ENCODE peak calls at places on chromosomes 3 and 15, in eight cellular contexts. K is Caco-2, Q is CD14-positive monocyte, R is fibroblast of pulmonary artery, Z is RWPE1, O is GM12865, S is endothelial cell, M is GM12878. P is an unnamed sample.

GRCh38 chr15:43771816-43772215 is 5.0 kb downstream of the ELL3 start:
- DNase-seq in K (no peak), Q (no peak), R (no peak), Z (no peak), O (no peak), S (no peak), M (no peak), P (no peak)

GRCh38 chr15:84736375-84736774 is 12.0 kb upstream of the ZNF592 start:
- DNase-seq in K (no peak), Q (no peak), R (no peak), Z (no peak), O (peak), S (no peak), M (peak), P (peak)

GRCh38 chr3:143972155-143972494 is 502 bp downstream of the DIPK2A start:
- DNase-seq in K (no peak), Q (no peak), R (no peak), Z (no peak), O (no peak), S (peak), M (no peak), P (no peak)

GRCh38 chr3:178847170-178847569 is 224.4 kb downstream of the ZMAT3 start:
- DNase-seq in K (no peak), Q (no peak), R (peak), Z (no peak), O (no peak), S (no peak), M (no peak), P (no peak)

GRCh38 chr3:36560685-36561084 is 180.4 kb downstream of the STAC start:
- DNase-seq in K (no peak), Q (no peak), R (no peak), Z (no peak), O (no peak), S (no peak), M (no peak), P (no peak)

GRCh38 chr3:13040381-13041074 is 32.7 kb downstream of the IQSEC1 start:
- DNase-seq in K (no peak), Q (peak), R (no peak), Z (no peak), O (peak), S (no peak), M (no peak), P (peak)

GRCh38 chr15:99029358-99029871 is 21.8 kb upstream of the PGPEP1L start:
- DNase-seq in K (no peak), Q (no peak), R (no peak), Z (no peak), O (no peak), S (no peak), M (no peak), P (no peak)

GRCh38 chr15:58980351-58980939 is 7.0 kb upstream of the RNF111 start:
- DNase-seq in K (no peak), Q (no peak), R (peak), Z (peak), O (peak), S (no peak), M (no peak), P (peak)

GRCh38 chr15:45611305-45611704 is 23.5 kb upstream of the SQOR start:
- DNase-seq in K (peak), Q (no peak), R (peak), Z (peak), O (peak), S (no peak), M (no peak), P (peak)

GRCh38 chr3:113673593-113673992 is 22.8 kb downstream of the USF3 start:
- DNase-seq in K (no peak), Q (no peak), R (no peak), Z (no peak), O (no peak), S (no peak), M (no peak), P (no peak)

GRCh38 chr3:120364821-120365220 is 15.7 kb upstream of the LRRC58 start:
- DNase-seq in K (no peak), Q (no peak), R (peak), Z (peak), O (no peak), S (no peak), M (no peak), P (no peak)

GRCh38 chr3:40930131-40930538 is 269.2 kb upstream of the CTNNB1 start:
- DNase-seq in K (peak), Q (peak), R (peak), Z (no peak), O (peak), S (no peak), M (no peak), P (no peak)

GRCh38 chr3:48569400-48569799 is 5.8 kb upstream of the UCN2 start:
- DNase-seq in K (no peak), Q (no peak), R (no peak), Z (no peak), O (no peak), S (no peak), M (no peak), P (no peak)

GRCh38 chr15:62344806-62345539 is 179.9 kb upstream of the C2CD4B start:
- DNase-seq in K (peak), Q (no peak), R (peak), Z (peak), O (peak), S (peak), M (peak), P (peak)

GRCh38 chr3:16171009-16171408 is 3.5 kb upstream of the GALNT15 start:
- DNase-seq in K (no peak), Q (no peak), R (no peak), Z (no peak), O (no peak), S (no peak), M (no peak), P (no peak)

GRCh38 chr15:40756938-40757337 is 1.9 kb upstream of the RMDN3 start:
- DNase-seq in K (no peak), Q (no peak), R (no peak), Z (no peak), O (no peak), S (no peak), M (no peak), P (no peak)

GRCh38 chr3:18438586-18438985 is 13.4 kb upstream of the SATB1 start:
- DNase-seq in K (no peak), Q (no peak), R (no peak), Z (no peak), O (no peak), S (no peak), M (no peak), P (no peak)

GRCh38 chr15:76235186-76235826 is 76.0 kb downstream of the ETFA start:
- DNase-seq in K (peak), Q (no peak), R (peak), Z (peak), O (peak), S (no peak), M (no peak), P (peak)

GRCh38 chr3:12049675-12050074 is 45.5 kb downstream of the SYN2 start:
- DNase-seq in K (peak), Q (no peak), R (peak), Z (no peak), O (no peak), S (no peak), M (no peak), P (no peak)

GRCh38 chr3:23594897-23595670 is 210.7 kb upstream of the UBE2E1 start:
- DNase-seq in K (no peak), Q (no peak), R (peak), Z (no peak), O (no peak), S (no peak), M (no peak), P (no peak)

GRCh38 chr3:159605776-159606175 is 382.9 kb upstream of the IL12A start:
- DNase-seq in K (no peak), Q (no peak), R (no peak), Z (no peak), O (no peak), S (no peak), M (no peak), P (no peak)

GRCh38 chr3:71723452-71724170 is 1.6 kb downstream of the EIF4E3 start:
- DNase-seq in K (no peak), Q (no peak), R (no peak), Z (no peak), O (peak), S (no peak), M (no peak), P (peak)

GRCh38 chr3:171873561-171873960 is 30.4 kb downstream of the TMEM212 start:
- DNase-seq in K (no peak), Q (no peak), R (peak), Z (no peak), O (no peak), S (no peak), M (no peak), P (no peak)

GRCh38 chr3:161420746-161421145 is 49.4 kb upstream of the SPTSSB start:
- DNase-seq in K (peak), Q (no peak), R (no peak), Z (peak), O (no peak), S (peak), M (no peak), P (no peak)

GRCh38 chr3:128573160-128573559 is 77.5 kb downstream of the RPN1 start:
- DNase-seq in K (no peak), Q (no peak), R (no peak), Z (no peak), O (no peak), S (no peak), M (no peak), P (no peak)

GRCh38 chr15:97884513-97885131 is 75.9 kb upstream of the ARRDC4 start:
- DNase-seq in K (no peak), Q (no peak), R (no peak), Z (no peak), O (no peak), S (no peak), M (no peak), P (no peak)

DNA sequence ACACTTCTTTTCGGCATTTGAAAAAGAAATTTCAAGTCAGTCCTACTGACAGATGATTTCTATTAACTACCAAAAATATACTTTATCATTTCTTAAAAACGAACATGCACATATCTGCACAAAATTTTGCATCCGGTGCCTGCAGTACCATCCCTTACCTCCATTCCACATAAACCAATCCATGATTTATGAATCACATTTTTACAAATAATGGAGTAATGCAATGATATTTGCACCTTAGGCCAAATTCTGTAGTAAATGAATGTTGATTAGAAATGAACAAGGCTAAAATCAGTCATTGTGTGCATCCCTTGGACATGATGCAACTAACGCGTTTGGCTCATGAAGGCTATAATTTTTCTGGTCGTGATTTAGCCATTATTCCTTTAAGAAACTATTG is 46.5 kb downstream of the ROBO2 start:
- DNase-seq in K (no peak), Q (no peak), R (no peak), Z (no peak), O (no peak), S (no peak), M (no peak), P (no peak)
- TF ChIP-seq CTCF in K (no peak), Q (no peak), R (no peak), Z (no peak), O (no peak), S (no peak), M (no peak), P (no peak)

DNA sequence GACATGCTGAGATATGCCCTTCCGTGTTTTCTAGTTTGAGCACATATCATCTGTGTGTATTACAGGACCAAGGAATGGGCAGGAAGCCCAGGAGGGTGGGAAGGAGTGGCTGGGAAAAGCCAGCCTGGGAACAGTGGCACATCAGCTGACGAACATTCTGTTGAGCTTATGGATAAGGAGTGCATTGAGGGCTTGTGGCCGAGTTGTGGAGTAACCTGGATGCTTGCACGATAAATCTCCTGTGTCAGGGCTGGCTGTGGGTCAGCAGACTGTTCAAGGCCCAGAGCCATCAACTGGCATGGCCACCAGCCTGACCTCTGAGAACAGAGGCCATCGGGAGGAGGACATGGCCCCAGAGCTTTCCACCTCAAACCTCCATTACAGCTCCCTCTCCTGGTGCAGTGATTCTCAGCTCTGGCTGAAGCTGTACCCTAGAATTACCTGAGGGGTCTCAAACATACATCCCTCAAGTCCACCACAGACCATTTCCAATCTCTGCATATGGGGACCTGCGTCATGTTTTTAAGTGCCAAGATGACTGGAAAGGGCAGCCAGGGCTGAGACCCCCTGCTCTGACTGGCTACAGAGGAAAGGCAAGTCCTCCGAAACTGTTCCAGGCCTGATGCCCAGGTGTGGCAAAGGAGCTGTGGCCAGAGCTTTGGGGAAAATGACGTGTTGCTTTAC is 4.8 kb upstream of the VILL start:
- DNase-seq in K (no peak), Q (no peak), R (peak), Z (no peak), O (no peak), S (no peak), M (no peak), P (no peak)
- TF ChIP-seq CTCF in K (no peak), Q (no peak), R (peak), Z (no peak), O (no peak), S (no peak), M (no peak), P (no peak)

DNA sequence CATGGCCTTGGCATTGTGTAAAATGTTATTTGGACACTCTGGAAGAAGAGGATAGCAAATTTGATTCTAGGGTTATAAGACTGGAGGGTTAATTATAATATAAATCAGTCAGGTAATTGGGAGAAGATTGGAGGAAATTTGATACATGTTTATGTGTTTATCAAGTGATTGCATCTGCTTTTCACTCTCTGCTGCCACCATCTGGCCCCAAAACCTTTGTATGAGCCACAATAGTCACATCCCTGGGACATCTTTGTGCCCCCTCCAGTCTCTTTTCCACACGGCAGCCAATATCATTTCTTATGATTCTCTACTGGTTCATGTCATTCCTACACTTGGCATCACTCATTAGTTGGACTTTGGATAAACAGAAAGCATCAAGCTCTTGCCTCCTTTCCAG is 602.2 kb upstream of the SUCLG2 start:
- DNase-seq in K (peak), Q (no peak), R (no peak), Z (no peak), O (peak), S (peak), M (no peak), P (no peak)
- TF ChIP-seq CTCF in K (peak), Q (no peak), R (no peak), Z (peak), O (peak), S (no peak), M (peak), P (peak)

DNA sequence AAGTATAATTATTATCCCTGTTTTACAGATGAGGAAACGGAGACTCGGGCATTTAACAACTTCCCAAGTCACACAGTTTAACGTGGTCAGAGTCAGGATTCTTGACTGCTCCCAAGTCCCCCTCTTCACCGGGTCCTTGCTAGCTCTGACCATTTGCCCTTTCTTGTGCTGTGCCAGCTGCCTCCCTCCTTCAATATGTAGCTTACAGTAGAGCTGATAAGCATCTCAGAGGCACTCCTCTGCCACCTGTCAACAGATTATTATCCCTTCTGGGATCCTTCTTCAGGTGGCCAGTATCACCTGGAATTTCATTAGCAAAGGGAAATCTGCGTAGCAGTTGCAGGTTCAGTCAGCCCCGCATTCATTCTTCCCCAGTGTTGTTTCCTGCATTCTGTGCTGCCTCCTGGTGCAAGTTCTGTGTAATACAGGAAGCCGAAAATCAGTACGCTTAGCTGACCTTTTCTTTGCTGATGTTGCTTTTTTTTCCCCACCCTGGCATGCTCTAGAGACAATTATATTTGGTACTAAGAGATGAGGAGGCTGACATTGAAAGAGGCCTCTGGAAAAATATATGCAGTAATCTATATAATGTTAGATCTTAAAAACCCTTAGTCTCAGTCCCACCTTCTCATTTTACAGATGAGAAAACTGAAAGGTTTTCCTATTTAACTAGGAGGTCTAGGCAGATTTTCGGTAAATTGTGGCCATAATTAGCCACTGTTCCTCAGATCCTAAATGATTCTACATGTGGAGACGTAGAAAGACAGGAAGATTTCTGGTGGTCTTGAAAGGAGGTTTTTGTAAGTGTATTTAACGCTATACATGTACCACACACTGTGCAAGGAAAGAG is 24.8 kb downstream of the TMOD2 start:
- DNase-seq in K (peak), Q (no peak), R (peak), Z (peak), O (peak), S (peak), M (peak), P (peak)
- TF ChIP-seq CTCF in K (peak), Q (peak), R (peak), Z (no peak), O (peak), S (peak), M (peak), P (peak)

GRCh38 chr3:149465351-149465883 is 9.1 kb upstream of the TM4SF4 start:
- DNase-seq in K (no peak), Q (no peak), R (no peak), Z (no peak), O (no peak), S (no peak), M (no peak), P (no peak)
- TF ChIP-seq CTCF in K (no peak), Q (no peak), R (no peak), Z (no peak), O (no peak), S (no peak), M (no peak), P (no peak)

GRCh38 chr3:141380279-141380678 is 12.0 kb downstream of the ZBTB38 start:
- DNase-seq in K (no peak), Q (no peak), R (no peak), Z (no peak), O (peak), S (no peak), M (no peak), P (no peak)
- TF ChIP-seq CTCF in K (no peak), Q (no peak), R (no peak), Z (no peak), O (no peak), S (no peak), M (no peak), P (no peak)

DNA sequence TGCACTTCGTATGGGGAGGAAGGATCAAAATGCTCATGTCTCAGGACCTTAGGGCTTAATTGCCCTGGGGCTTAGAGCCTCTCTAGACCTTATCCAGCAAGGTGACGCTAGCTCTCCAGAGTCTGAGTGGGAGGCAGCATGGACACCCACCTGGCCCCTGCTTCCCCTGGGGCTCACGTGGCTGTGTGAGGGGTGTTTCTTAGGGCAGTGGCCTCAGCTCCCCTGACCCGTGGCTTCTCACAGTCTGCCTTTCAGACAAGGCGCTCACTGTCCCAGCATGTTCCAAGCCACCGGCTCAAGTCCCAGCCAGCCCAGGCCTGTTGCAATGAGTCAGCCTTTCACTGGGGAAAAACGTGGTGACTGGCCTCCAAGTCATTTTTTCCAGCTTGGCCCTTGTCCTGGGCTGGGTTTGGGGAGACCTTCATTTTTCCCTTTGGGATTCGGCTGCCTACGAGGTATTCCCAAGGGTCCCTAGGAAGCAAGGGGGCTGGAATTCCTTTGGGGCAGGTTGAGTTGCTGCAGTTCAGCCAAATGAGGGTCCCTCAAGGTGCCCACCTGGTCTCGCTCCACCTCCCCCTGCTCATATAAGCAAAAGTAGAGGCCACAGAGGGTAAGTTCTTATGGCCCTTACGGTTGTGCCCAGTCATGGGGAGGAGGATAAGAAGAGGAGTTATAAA is 15.7 kb downstream of the BHLHE40 start:
- DNase-seq in K (no peak), Q (peak), R (peak), Z (peak), O (peak), S (no peak), M (no peak), P (no peak)
- TF ChIP-seq CTCF in K (no peak), Q (no peak), R (no peak), Z (no peak), O (no peak), S (no peak), M (no peak), P (no peak)

DNA sequence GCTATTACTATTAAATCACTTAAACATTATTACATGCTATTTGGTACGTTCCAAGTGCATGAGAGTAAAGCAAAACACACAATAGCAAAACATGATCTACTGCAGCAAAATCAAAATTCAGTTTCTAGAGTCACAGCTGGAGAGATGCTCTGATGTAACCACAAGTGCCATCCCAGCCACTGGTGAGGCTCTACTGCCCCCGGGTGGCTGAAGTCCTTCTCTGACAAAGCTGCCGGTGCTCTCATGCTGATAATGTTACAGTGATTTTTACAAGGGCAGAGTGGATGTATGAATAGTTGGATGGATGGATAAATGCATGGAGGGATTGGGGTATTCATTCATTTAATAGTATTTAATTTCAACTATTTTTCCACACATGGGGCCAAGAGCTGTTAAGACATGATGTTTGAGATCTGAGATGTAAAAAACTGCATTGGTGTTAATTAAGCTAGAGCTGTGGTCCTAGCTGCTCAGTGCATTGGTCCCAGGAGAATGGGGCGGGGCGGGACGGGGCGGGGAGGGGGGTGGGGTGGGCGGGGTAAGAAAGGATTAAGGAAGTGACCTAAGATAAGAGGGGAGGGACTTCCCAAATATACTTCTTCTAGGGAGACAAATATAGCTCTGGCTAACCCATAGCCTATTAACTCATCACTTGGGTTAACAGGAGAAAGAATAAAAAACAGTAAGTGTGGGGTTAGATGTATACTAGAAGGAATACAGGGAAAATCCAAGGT is 5.3 kb upstream of the SPESP1 start:
- DNase-seq in K (peak), Q (peak), R (peak), Z (peak), O (peak), S (peak), M (peak), P (peak)
- TF ChIP-seq CTCF in K (peak), Q (peak), R (peak), Z (peak), O (peak), S (peak), M (peak), P (peak)

GRCh38 chr3:131658115-131658514 is 155.3 kb upstream of the MRPL3 start:
- DNase-seq in K (peak), Q (no peak), R (no peak), Z (no peak), O (no peak), S (no peak), M (no peak), P (no peak)
- TF ChIP-seq CTCF in K (no peak), Q (no peak), R (peak), Z (no peak), O (no peak), S (no peak), M (peak), P (no peak)